ENCODE peak calls at places on chromosome 13, in seven cellular contexts. Y is SK-N-SH, M is HepG2, O is HCT116, T is H1, E is GM12878, X is K562. F is an unnamed sample.

GRCh38 chr13:47945738-47946137 is 55.3 kb downstream of the SUCLA2 start:
- DNase-seq in Y (no peak), M (peak), O (no peak), T (no peak), E (no peak), X (no peak), F (no peak)

GRCh38 chr13:73368608-73369007 is 309.8 kb downstream of the KLF5 start:
- DNase-seq in Y (no peak), M (no peak), O (no peak), T (no peak), E (no peak), X (no peak), F (no peak)

GRCh38 chr13:37475151-37475550 is 123.4 kb downstream of the POSTN start:
- DNase-seq in Y (no peak), M (no peak), O (no peak), T (no peak), E (no peak), X (no peak), F (no peak)

GRCh38 chr13:19618925-19619324 is 14.5 kb upstream of the MPHOSPH8 start:
- DNase-seq in Y (peak), M (peak), O (peak), T (no peak), E (no peak), X (peak), F (no peak)

GRCh38 chr13:69458013-69458412 is 649.6 kb upstream of the ATXN8OS start:
- DNase-seq in Y (peak), M (no peak), O (no peak), T (no peak), E (no peak), X (no peak), F (no peak)

GRCh38 chr13:78460176-78460575 is 143.2 kb downstream of the POU4F1 start:
- DNase-seq in Y (no peak), M (no peak), O (no peak), T (no peak), E (no peak), X (no peak), F (no peak)

GRCh38 chr13:111467111-111467890 is 146.9 kb downstream of the TEX29 start:
- DNase-seq in Y (no peak), M (no peak), O (no peak), T (no peak), E (no peak), X (no peak), F (no peak)

GRCh38 chr13:33264620-33264978 is 21.0 kb downstream of the STARD13 start:
- DNase-seq in Y (no peak), M (no peak), O (no peak), T (no peak), E (no peak), X (no peak), F (no peak)

GRCh38 chr13:28324181-28324789 is 170.6 kb downstream of the FLT1 start:
- DNase-seq in Y (peak), M (peak), O (peak), T (peak), E (peak), X (peak), F (peak)

GRCh38 chr13:98143157-98143553 is 261 bp downstream of the FARP1 start:
- DNase-seq in Y (peak), M (no peak), O (no peak), T (no peak), E (no peak), X (no peak), F (no peak)

GRCh38 chr13:35892837-35893814 is 238.1 kb downstream of the DCLK1 start:
- DNase-seq in Y (no peak), M (no peak), O (no peak), T (no peak), E (no peak), X (no peak), F (no peak)

GRCh38 chr13:79772811-79773210 is 291.9 kb downstream of the NDFIP2 start:
- DNase-seq in Y (no peak), M (no peak), O (no peak), T (no peak), E (no peak), X (no peak), F (no peak)

GRCh38 chr13:64753606-64754005 is 2476.5 kb downstream of the PCDH9 start:
- DNase-seq in Y (no peak), M (no peak), O (no peak), T (no peak), E (no peak), X (no peak), F (no peak)

GRCh38 chr13:50015263-50015662 is at the start of gene KCNRG:
- DNase-seq in Y (no peak), M (no peak), O (no peak), T (no peak), E (no peak), X (no peak), F (no peak)

GRCh38 chr13:24107955-24108614 is 52.4 kb upstream of the SPATA13 start:
- DNase-seq in Y (no peak), M (no peak), O (no peak), T (no peak), E (no peak), X (no peak), F (no peak)

GRCh38 chr13:45166858-45167257 is 34.0 kb downstream of the KCTD4 start:
- DNase-seq in Y (no peak), M (no peak), O (no peak), T (no peak), E (no peak), X (no peak), F (no peak)

GRCh38 chr13:29566206-29566605 is 29.3 kb downstream of the SLC7A1 start:
- DNase-seq in Y (no peak), M (no peak), O (no peak), T (no peak), E (no peak), X (no peak), F (no peak)

GRCh38 chr13:113140677-113141590 is 17.5 kb upstream of the PROZ start:
- DNase-seq in Y (peak), M (no peak), O (no peak), T (no peak), E (no peak), X (no peak), F (no peak)

GRCh38 chr13:54852831-54853230 is 1824.2 kb downstream of the OLFM4 start:
- DNase-seq in Y (no peak), M (no peak), O (no peak), T (no peak), E (no peak), X (no peak), F (no peak)

GRCh38 chr13:59413121-59413520 is 750.6 kb downstream of the DIAPH3 start:
- DNase-seq in Y (no peak), M (no peak), O (no peak), T (no peak), E (peak), X (no peak), F (no peak)

GRCh38 chr13:51444922-51445321 is 7.9 kb downstream of the INTS6 start:
- DNase-seq in Y (peak), M (no peak), O (peak), T (no peak), E (no peak), X (peak), F (no peak)

GRCh38 chr13:34437873-34438272 is 504.2 kb upstream of the NBEA start:
- DNase-seq in Y (no peak), M (no peak), O (no peak), T (no peak), E (no peak), X (no peak), F (no peak)

GRCh38 chr13:105142556-105142955 is 1392.9 kb downstream of the EFNB2 start:
- DNase-seq in Y (no peak), M (no peak), O (no peak), T (no peak), E (no peak), X (no peak), F (no peak)

GRCh38 chr13:60230593-60230992 is 66.9 kb upstream of the DIAPH3 start:
- DNase-seq in Y (peak), M (no peak), O (no peak), T (no peak), E (no peak), X (peak), F (no peak)

GRCh38 chr13:49616688-49617065 is 11.6 kb upstream of the ARL11 start:
- DNase-seq in Y (no peak), M (no peak), O (no peak), T (no peak), E (no peak), X (no peak), F (no peak)

GRCh38 chr13:27980280-27980998 is 8.1 kb downstream of the URAD start:
- DNase-seq in Y (no peak), M (no peak), O (no peak), T (no peak), E (no peak), X (no peak), F (no peak)

GRCh38 chr13:20942938-20943518 is 40.5 kb upstream of the XPO4 start:
- DNase-seq in Y (no peak), M (no peak), O (no peak), T (no peak), E (no peak), X (no peak), F (no peak)

GRCh38 chr13:77492982-77493381 is 42.5 kb upstream of the SCEL start:
- DNase-seq in Y (peak), M (peak), O (peak), T (no peak), E (no peak), X (no peak), F (peak)

GRCh38 chr13:50244355-50244912 is 229.2 kb downstream of the KCNRG start:
- DNase-seq in Y (no peak), M (peak), O (no peak), T (no peak), E (no peak), X (no peak), F (no peak)

GRCh38 chr13:37816276-37816675 is 53.3 kb downstream of the TRPC4 start:
- DNase-seq in Y (no peak), M (no peak), O (no peak), T (no peak), E (no peak), X (no peak), F (no peak)

GRCh38 chr13:91323349-91323748 is 24.1 kb upstream of the MIR17HG start:
- DNase-seq in Y (no peak), M (no peak), O (no peak), T (no peak), E (no peak), X (no peak), F (no peak)

GRCh38 chr13:60590775-60591174 is 193.8 kb downstream of the TDRD3 start:
- DNase-seq in Y (no peak), M (no peak), O (no peak), T (no peak), E (no peak), X (no peak), F (no peak)

GRCh38 chr13:94454906-94455305 is 24.6 kb downstream of the DCT start:
- DNase-seq in Y (no peak), M (no peak), O (no peak), T (no peak), E (no peak), X (no peak), F (no peak)

GRCh38 chr13:29465741-29466293 is 129.7 kb downstream of the SLC7A1 start:
- DNase-seq in Y (peak), M (peak), O (no peak), T (no peak), E (no peak), X (no peak), F (no peak)

GRCh38 chr13:106513025-106513424 is 22.4 kb downstream of the EFNB2 start:
- DNase-seq in Y (no peak), M (no peak), O (no peak), T (no peak), E (no peak), X (no peak), F (no peak)

GRCh38 chr13:52760078-52760477 is 20.5 kb upstream of the CNMD start:
- DNase-seq in Y (no peak), M (no peak), O (no peak), T (no peak), E (no peak), X (no peak), F (no peak)

GRCh38 chr13:79988573-79988972 is 352.4 kb downstream of the SPRY2 start:
- DNase-seq in Y (no peak), M (no peak), O (no peak), T (no peak), E (no peak), X (no peak), F (no peak)

GRCh38 chr13:48000559-48001126 is 430 bp downstream of the SUCLA2 start:
- DNase-seq in Y (no peak), M (no peak), O (no peak), T (no peak), E (no peak), X (peak), F (peak)

GRCh38 chr13:99968521-99969367 is 2.8 kb downstream of the ZIC5 start:
- DNase-seq in Y (peak), M (no peak), O (no peak), T (no peak), E (no peak), X (no peak), F (no peak)
- TF ChIP-seq JUND in Y (no peak), M (no peak), O (no peak), T (no peak), E (no peak), X (no peak), F (no peak)

DNA sequence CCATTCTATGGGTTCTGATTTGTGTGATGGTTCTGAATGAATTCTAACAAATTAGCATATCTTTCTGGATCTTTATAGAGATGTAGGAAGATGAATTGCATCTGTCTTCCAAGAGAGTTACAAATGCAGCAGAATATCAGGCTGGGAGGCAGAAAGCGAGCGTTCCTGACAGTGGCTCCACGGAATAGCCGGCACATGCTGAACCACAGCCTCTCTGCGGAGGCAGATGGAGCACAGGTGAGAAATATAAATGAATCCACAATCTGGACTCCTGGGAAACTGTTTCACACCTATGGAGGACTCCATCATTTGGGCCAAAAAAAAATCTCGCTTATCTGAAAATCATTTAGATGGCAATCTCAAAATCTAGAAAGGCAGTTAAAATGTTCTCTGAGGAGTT is 34.5 kb upstream of the WASF3 start:
- DNase-seq in Y (no peak), M (no peak), O (no peak), T (no peak), E (no peak), X (no peak), F (no peak)
- TF ChIP-seq JUND in Y (no peak), M (no peak), O (no peak), T (no peak), E (no peak), X (no peak), F (no peak)

GRCh38 chr13:46622918-46623256 is 69.9 kb downstream of the LRCH1 start:
- DNase-seq in Y (peak), M (no peak), O (no peak), T (no peak), E (no peak), X (no peak), F (no peak)
- TF ChIP-seq JUND in Y (no peak), M (no peak), O (no peak), T (no peak), E (no peak), X (no peak), F (no peak)

DNA sequence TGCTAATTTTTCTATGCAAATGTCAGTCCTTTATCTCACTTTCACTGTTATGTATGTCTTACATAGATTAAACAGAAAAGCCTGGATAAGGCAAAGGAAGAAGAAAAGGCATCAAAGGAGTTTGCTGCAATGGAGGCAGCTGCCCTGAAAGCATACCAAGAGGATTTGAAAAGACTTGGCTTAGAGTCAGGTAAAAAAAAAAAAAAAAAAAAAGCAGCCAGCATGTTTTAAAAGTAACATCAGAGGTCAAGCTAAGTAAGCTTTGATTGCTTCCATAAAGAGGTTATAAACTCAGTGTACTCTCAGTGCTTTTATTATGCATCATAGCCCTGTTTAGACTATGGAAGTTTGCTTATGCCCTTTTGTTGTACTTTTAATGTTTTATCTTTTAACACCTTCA is 3.8 kb downstream of the WBP4 start:
- DNase-seq in Y (no peak), M (no peak), O (no peak), T (no peak), E (no peak), X (no peak), F (no peak)
- TF ChIP-seq JUND in Y (no peak), M (no peak), O (no peak), T (no peak), E (no peak), X (no peak), F (no peak)

GRCh38 chr13:100566543-100566942 is 22.0 kb downstream of the GGACT start:
- DNase-seq in Y (no peak), M (no peak), O (no peak), T (no peak), E (no peak), X (no peak), F (no peak)
- TF ChIP-seq JUND in Y (no peak), M (no peak), O (no peak), T (no peak), E (no peak), X (no peak), F (no peak)

F was measured in T47D.